ENCODE peak calls at places on chromosomes 13 and 19, in eight cellular contexts. R, H, U, N, O, J, A and P are unnamed samples.

GRCh38 chr19:36245210-36246005 is 30.5 kb downstream of the ZNF146 start:
- DNase-seq in R (no peak), H (peak; percentile 45), U (no peak), N (no peak), O (no peak), J (no peak), A (no peak), P (no peak)

GRCh38 chr13:18978447-18978846 is 203.2 kb downstream of the TUBA3C start:
- DNase-seq in R (no peak), H (no peak), U (no peak), N (no peak), O (no peak), J (no peak), A (no peak), P (no peak)

GRCh38 chr13:79810671-79811070 is 329.7 kb downstream of the NDFIP2 start:
- DNase-seq in R (no peak), H (peak; percentile 62), U (no peak), N (no peak), O (no peak), J (peak; percentile 66), A (peak; percentile 31), P (peak; percentile 32)

GRCh38 chr19:40461669-40462221 is 3.8 kb downstream of the BLVRB start:
- DNase-seq in R (peak; percentile 77), H (no peak), U (peak; percentile 50), N (peak; percentile 54), O (peak; percentile 55), J (no peak), A (no peak), P (no peak)

GRCh38 chr19:55315956-55316525 is 9.1 kb downstream of the TMEM150B start:
- DNase-seq in R (no peak), H (no peak), U (no peak), N (no peak), O (no peak), J (no peak), A (no peak), P (no peak)

GRCh38 chr13:30713133-30713532 is 22.2 kb upstream of the ALOX5AP start:
- DNase-seq in R (peak; percentile 99), H (peak; percentile 47), U (peak; percentile 35), N (no peak), O (peak; percentile 52), J (no peak), A (no peak), P (no peak)

GRCh38 chr19:11478167-11479089 is 2.4 kb downstream of the ELAVL3 start:
- DNase-seq in R (no peak), H (no peak), U (no peak), N (no peak), O (no peak), J (no peak), A (no peak), P (no peak)

GRCh38 chr13:61413572-61413971 is 2.1 kb downstream of the PCDH20 start:
- DNase-seq in R (no peak), H (no peak), U (no peak), N (no peak), O (no peak), J (no peak), A (no peak), P (no peak)

GRCh38 chr19:907183-907853 is 5.7 kb downstream of the R3HDM4 start:
- DNase-seq in R (no peak), H (no peak), U (no peak), N (no peak), O (no peak), J (no peak), A (no peak), P (no peak)

DNA sequence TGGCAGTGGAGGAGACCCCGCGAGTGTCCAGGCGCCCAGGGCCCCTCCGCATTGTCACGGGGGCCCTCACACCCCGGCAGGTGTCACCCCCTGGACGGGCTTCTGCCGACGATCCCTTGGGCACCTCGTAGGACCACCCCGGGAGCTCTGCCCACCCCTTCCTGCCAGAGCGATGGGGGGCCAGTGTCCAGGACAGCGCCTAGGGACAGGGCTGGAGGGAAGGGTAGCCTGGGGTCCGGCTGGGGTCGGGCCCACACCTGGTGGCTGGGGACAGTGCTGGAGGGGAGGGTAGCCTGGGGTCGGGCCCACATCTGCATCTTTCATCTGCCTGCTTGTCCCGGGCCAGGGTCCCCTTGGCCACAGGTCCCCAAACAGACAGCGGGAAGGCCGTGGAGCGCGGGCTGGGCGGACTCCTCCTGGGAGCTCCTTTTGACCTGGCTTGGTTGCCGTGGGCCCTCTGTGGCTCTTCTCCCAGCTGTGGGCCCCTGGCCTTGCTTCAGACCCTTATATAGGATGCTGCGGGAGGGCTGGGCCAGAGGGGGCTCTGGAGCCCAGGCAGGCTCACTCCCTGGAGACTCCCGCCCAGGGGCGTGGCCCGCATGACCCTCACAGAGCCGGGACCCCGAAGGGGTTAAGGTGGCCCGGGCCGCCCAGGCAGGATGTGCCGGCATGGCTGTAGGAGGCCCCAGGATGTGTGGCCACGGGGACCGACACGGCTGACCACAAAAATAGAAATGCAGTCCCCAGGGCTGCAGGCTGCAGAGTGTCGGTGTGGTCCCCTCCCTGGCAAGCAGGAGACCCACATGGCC is 74.1 kb upstream of the MCF2L start:
- DNase-seq in R (no peak), H (no peak), U (no peak), N (no peak), O (no peak), J (no peak), A (no peak), P (no peak)
- H3K4me3 ChIP-seq in R (peak overlapping the region; percentile 18), H (no peak overlapping the region), U (peak overlapping the region; percentile 52), N (peak overlapping the region; percentile 63), O (peak overlapping the region; percentile 56), J (no peak overlapping the region), A (peak overlapping the region; percentile 34), P (peak overlapping the region; percentile 9)

GRCh38 chr19:19460258-19460731 is 54.8 kb downstream of the GATAD2A start:
- DNase-seq in R (peak; percentile 45), H (peak; percentile 31), U (no peak), N (no peak), O (peak; percentile 33), J (no peak), A (no peak), P (no peak)

GRCh38 chr19:19460761-19461265 is 54.5 kb downstream of the TSSK6 start:
- DNase-seq in R (no peak), H (peak; percentile 70), U (peak; percentile 78), N (no peak), O (peak; percentile 66), J (peak; percentile 32), A (no peak), P (no peak)

GRCh38 chr19:19463348-19464117 is 51.8 kb downstream of the TSSK6 start:
- DNase-seq in R (no peak), H (peak; percentile 87), U (peak; percentile 67), N (no peak), O (peak; percentile 74), J (peak; percentile 79), A (peak; percentile 57), P (no peak)

GRCh38 chr19:19461306-19461670 is 54.1 kb downstream of the TSSK6 start:
- DNase-seq in R (no peak), H (peak; percentile 64), U (no peak), N (no peak), O (no peak), J (peak; percentile 14), A (no peak), P (no peak)

GRCh38 chr19:19461671-19462622 is 53.4 kb downstream of the TSSK6 start:
- DNase-seq in R (no peak), H (peak; percentile 82), U (peak; percentile 44), N (peak; percentile 24), O (peak; percentile 90), J (peak; percentile 40), A (no peak), P (no peak)
- H3K4me3 ChIP-seq in R (no peak overlapping the region), H (no peak overlapping the region), U (peak overlapping the region; percentile 39), N (no peak overlapping the region), O (peak overlapping the region; percentile 25), J (no peak overlapping the region), A (no peak overlapping the region), P (no peak overlapping the region)

DNA sequence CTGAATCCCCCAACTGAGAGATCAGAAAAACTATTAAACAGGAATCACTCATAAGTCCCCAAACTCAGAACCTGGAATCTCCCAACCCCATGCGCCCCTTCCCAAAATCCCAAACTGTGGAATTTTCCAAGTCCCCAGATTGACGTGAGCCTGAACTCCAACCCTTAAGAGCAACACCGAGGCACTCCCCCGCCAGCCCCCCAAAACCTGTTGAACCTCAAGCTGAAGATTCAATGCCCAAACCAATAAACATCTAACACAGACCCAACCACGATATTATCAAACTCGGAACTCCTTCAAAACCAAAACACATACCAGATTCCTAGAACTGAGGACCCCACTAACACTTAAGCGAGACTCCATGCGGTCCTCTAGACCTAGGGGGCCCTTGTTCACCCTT is 589 bp downstream of the IZUMO1 start:
- DNase-seq in R (no peak), H (no peak), U (no peak), N (no peak), O (no peak), J (no peak), A (no peak), P (no peak)
- H3K4me3 ChIP-seq in R (no peak overlapping the region), H (no peak overlapping the region), U (no peak overlapping the region), N (no peak overlapping the region), O (no peak overlapping the region), J (no peak overlapping the region), A (no peak overlapping the region), P (no peak overlapping the region)

GRCh38 chr19:30691767-30692516 is 319.8 kb downstream of the ZNF536 start:
- DNase-seq in R (no peak), H (peak; percentile 44), U (no peak), N (no peak), O (no peak), J (peak; percentile 13), A (peak; percentile 11), P (no peak)
- H3K4me3 ChIP-seq in R (no peak overlapping the region), H (peak overlapping the region; percentile 44), U (no peak overlapping the region), N (peak overlapping the region; percentile 17), O (peak overlapping the region; percentile 1), J (peak overlapping the region; percentile 37), A (peak overlapping the region; percentile 28), P (no peak overlapping the region)

DNA sequence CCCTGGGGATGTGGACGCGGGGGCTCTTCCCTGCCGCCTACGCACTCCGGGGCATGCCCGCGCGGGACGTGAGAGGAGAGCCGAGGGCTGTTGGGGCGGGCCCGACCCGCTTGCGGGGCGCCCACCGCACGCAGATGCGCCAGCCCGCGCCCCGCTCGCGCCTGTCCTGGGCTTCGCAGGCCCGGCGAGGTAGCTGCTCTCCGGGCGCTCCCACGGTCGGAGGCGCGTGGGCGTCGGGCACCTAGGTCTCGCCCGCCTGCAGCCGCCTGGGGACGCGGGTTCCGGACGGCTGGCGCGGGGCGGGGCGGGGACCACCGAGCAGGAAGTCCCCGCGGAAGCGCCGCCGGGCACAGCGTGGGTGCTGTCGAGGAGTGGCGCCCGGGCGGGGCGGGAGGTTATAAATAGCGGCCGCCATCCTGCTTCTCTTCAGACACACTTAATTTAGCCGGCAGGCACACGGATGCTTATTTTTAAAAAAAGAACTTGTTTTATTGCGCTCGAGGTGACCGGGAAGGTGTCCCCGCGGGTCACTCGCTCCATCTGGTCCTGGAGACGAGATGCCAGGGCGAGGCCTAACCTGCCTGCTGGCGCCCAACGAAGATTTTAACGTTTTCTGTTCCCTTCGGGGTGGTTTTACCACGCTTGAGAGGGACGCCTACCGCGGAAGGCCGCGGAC is 561 bp upstream of the GJA3 start:
- DNase-seq in R (no peak), H (peak; percentile 47), U (no peak), N (no peak), O (no peak), J (no peak), A (no peak), P (no peak)
- H3K4me3 ChIP-seq in R (peak overlapping the region; percentile 84), H (peak overlapping the region; percentile 45), U (peak overlapping the region; percentile 48), N (peak overlapping the region; percentile 33), O (peak overlapping the region; percentile 48), J (peak overlapping the region; percentile 62), A (peak overlapping the region; percentile 39), P (peak overlapping the region; percentile 40)